ENCODE peak calls at places on chromosomes 4 and X, in six cellular contexts. L, J, G, O, Z and I are unnamed samples.

GRCh38 chrX:41118156-41118555 is 32.9 kb downstream of the USP9X start:
- DNase-seq in L (no peak), Z (no peak), G (no peak), O (no peak), J (no peak), I (no peak)

GRCh38 chr4:183163135-183163534 is 64.1 kb downstream of the WWC2 start:
- DNase-seq in L (no peak), O (no peak), J (no peak), Z (no peak), G (no peak), I (no peak)

GRCh38 chr4:40255722-40256281 is 59.0 kb downstream of the RHOH start:
- DNase-seq in O (peak), L (no peak), J (peak), Z (peak), G (no peak), I (no peak)

GRCh38 chrX:11437642-11438379 is 144.6 kb downstream of the AMELX start:
- DNase-seq in O (peak), L (peak), J (peak), Z (no peak), G (no peak), I (no peak)

GRCh38 chr4:149063007-149063406 is 620.8 kb upstream of the NR3C2 start:
- DNase-seq in Z (no peak), G (no peak), J (no peak), O (no peak), L (no peak), I (no peak)

GRCh38 chr4:182179105-182179504 is 64.1 kb upstream of the TENM3 start:
- DNase-seq in G (peak), J (no peak), Z (peak), O (peak), L (no peak), I (peak)

GRCh38 chr4:102792361-102792936 is 31.7 kb upstream of the MANBA start:
- DNase-seq in L (no peak), J (no peak), Z (no peak), G (no peak), O (no peak), I (no peak)

GRCh38 chr4:3677671-3678070 is 88.5 kb upstream of the ADRA2C start:
- DNase-seq in G (no peak), J (no peak), O (no peak), Z (no peak), L (no peak), I (no peak)

GRCh38 chrX:69014200-69014599 is 151.1 kb downstream of the PJA1 start:
- DNase-seq in J (no peak), Z (peak), O (peak), L (no peak), G (no peak), I (no peak)

GRCh38 chrX:46770006-46770816 is 11.3 kb upstream of the SLC9A7 start:
- DNase-seq in Z (peak), J (no peak), G (no peak), O (peak), L (no peak), I (no peak)

GRCh38 chrX:111013778-111014455 is 82.1 kb upstream of the PAK3 start:
- DNase-seq in Z (no peak), G (no peak), O (no peak), J (no peak), L (no peak), I (no peak)

GRCh38 chrX:103503163-103503852 is 16.0 kb downstream of the RAB40A start:
- DNase-seq in G (no peak), O (peak), Z (peak), J (no peak), L (no peak), I (no peak)

GRCh38 chr4:105598044-105598443 is 45.6 kb downstream of the ARHGEF38 start:
- DNase-seq in O (no peak), Z (no peak), J (no peak), L (no peak), G (no peak), I (no peak)

GRCh38 chrX:56746996-56747395 is 18.0 kb downstream of the NBDY start:
- DNase-seq in O (no peak), J (no peak), L (no peak), G (no peak), Z (no peak), I (no peak)

GRCh38 chr4:20084488-20084887 is 167.2 kb upstream of the SLIT2 start:
- DNase-seq in O (no peak), L (no peak), J (no peak), G (no peak), Z (no peak), I (peak)

GRCh38 chr4:182175788-182176519 is 67.2 kb upstream of the TENM3 start:
- DNase-seq in L (no peak), Z (no peak), J (no peak), G (no peak), O (no peak), I (no peak)

GRCh38 chrX:41677183-41677582 is 11.6 kb upstream of the GPR34 start:
- DNase-seq in J (no peak), G (no peak), O (no peak), Z (no peak), L (no peak), I (no peak)

GRCh38 chr4:84726356-84726755 is 143.4 kb downstream of the CDS1 start:
- DNase-seq in G (no peak), L (no peak), Z (peak), O (no peak), J (no peak), I (no peak)